ENCODE peak calls at places on chromosomes 11 and 22, in four cellular contexts. One of them, this sample, is unnamed.

GRCh38 chr11:44785856-44786606 is 59.3 kb downstream of the TSPAN18 start:
- DNase-seq in fibroblast of lung: no peak
- DNase-seq in HFF-Myc: no peak
- DNase-seq in foreskin fibroblast: no peak
- DNase-seq in this sample: no peak

GRCh38 chr11:121134758-121135312 is 33.8 kb downstream of the TECTA start:
- DNase-seq in HFF-Myc: no peak
- DNase-seq in foreskin fibroblast: no peak
- DNase-seq in fibroblast of lung: no peak
- DNase-seq in this sample: no peak

GRCh38 chr11:34324466-34324865 is 33.3 kb downstream of the ABTB2 start:
- DNase-seq in fibroblast of lung: no peak
- DNase-seq in foreskin fibroblast: no peak
- DNase-seq in HFF-Myc: no peak
- DNase-seq in this sample: no peak

GRCh38 chr11:123536690-123537437 is 106.8 kb downstream of the GRAMD1B start:
- DNase-seq in HFF-Myc: no peak
- DNase-seq in fibroblast of lung: no peak
- DNase-seq in foreskin fibroblast: no peak
- DNase-seq in this sample: no peak

GRCh38 chr11:131985769-131986393 is 615.5 kb downstream of the NTM start:
- DNase-seq in foreskin fibroblast: no peak
- DNase-seq in HFF-Myc: no peak
- DNase-seq in fibroblast of lung: no peak
- DNase-seq in this sample: no peak

GRCh38 chr11:13440100-13440855 is 22.7 kb downstream of the BTBD10 start:
- DNase-seq in foreskin fibroblast: peak; percentile 87
- DNase-seq in fibroblast of lung: peak; percentile 94
- DNase-seq in HFF-Myc: peak; percentile 76
- DNase-seq in this sample: no peak

GRCh38 chr22:47401976-47402770 is 639.7 kb downstream of the TBC1D22A start:
- DNase-seq in fibroblast of lung: no peak
- DNase-seq in foreskin fibroblast: peak; percentile 9
- DNase-seq in HFF-Myc: no peak
- DNase-seq in this sample: no peak

GRCh38 chr11:79331251-79331901 is 109.5 kb downstream of the TENM4 start:
- DNase-seq in fibroblast of lung: no peak
- DNase-seq in HFF-Myc: no peak
- DNase-seq in foreskin fibroblast: no peak
- DNase-seq in this sample: no peak

GRCh38 chr22:24407884-24408283 is 19.5 kb upstream of the ADORA2A start:
- DNase-seq in HFF-Myc: no peak
- DNase-seq in fibroblast of lung: no peak
- DNase-seq in foreskin fibroblast: no peak
- DNase-seq in this sample: no peak

GRCh38 chr22:22979954-22980353 is 90.4 kb upstream of the GNAZ start:
- DNase-seq in HFF-Myc: no peak
- DNase-seq in foreskin fibroblast: no peak
- DNase-seq in fibroblast of lung: no peak
- DNase-seq in this sample: no peak

GRCh38 chr11:17273668-17274321 is 2.7 kb upstream of the NUCB2 start:
- DNase-seq in foreskin fibroblast: no peak
- DNase-seq in fibroblast of lung: no peak
- DNase-seq in HFF-Myc: no peak
- DNase-seq in this sample: no peak

GRCh38 chr11:17272823-17273222 is 3.7 kb upstream of the NUCB2 start:
- DNase-seq in foreskin fibroblast: no peak
- DNase-seq in fibroblast of lung: no peak
- DNase-seq in HFF-Myc: no peak
- DNase-seq in this sample: no peak

GRCh38 chr11:17277024-17277584 is 565 bp downstream of the NUCB2 start:
- DNase-seq in foreskin fibroblast: no peak
- DNase-seq in HFF-Myc: no peak
- DNase-seq in fibroblast of lung: peak; percentile 65
- DNase-seq in this sample: peak; percentile 49

GRCh38 chr11:17275376-17276235 is 933 bp upstream of the NUCB2 start:
- DNase-seq in fibroblast of lung: no peak
- DNase-seq in HFF-Myc: no peak
- DNase-seq in foreskin fibroblast: no peak
- DNase-seq in this sample: no peak

GRCh38 chr11:17276236-17277023 is at the start of gene NUCB2:
- DNase-seq in fibroblast of lung: peak; percentile 96
- DNase-seq in foreskin fibroblast: peak; percentile 94
- DNase-seq in HFF-Myc: peak; percentile 66
- DNase-seq in this sample: peak; percentile 95
- TF ChIP-seq CTCF in fibroblast of lung: no peak
- TF ChIP-seq CTCF in foreskin fibroblast: no peak
- TF ChIP-seq CTCF in HFF-Myc: no peak
- TF ChIP-seq CTCF in this sample: no peak

GRCh38 chr11:92152245-92152644 is 72.4 kb upstream of the FAT3 start:
- DNase-seq in HFF-Myc: no peak
- DNase-seq in foreskin fibroblast: no peak
- DNase-seq in fibroblast of lung: no peak
- DNase-seq in this sample: no peak
- TF ChIP-seq CTCF in HFF-Myc: no peak
- TF ChIP-seq CTCF in foreskin fibroblast: no peak
- TF ChIP-seq CTCF in fibroblast of lung: no peak
- TF ChIP-seq CTCF in this sample: no peak

GRCh38 chr22:45082795-45083194 is 73.0 kb upstream of the PHF21B start:
- DNase-seq in HFF-Myc: no peak
- DNase-seq in foreskin fibroblast: no peak
- DNase-seq in fibroblast of lung: no peak
- DNase-seq in this sample: no peak
- TF ChIP-seq CTCF in HFF-Myc: peak; percentile 57
- TF ChIP-seq CTCF in foreskin fibroblast: peak; percentile 25
- TF ChIP-seq CTCF in fibroblast of lung: no peak
- TF ChIP-seq CTCF in this sample: peak; percentile 72

DNA sequence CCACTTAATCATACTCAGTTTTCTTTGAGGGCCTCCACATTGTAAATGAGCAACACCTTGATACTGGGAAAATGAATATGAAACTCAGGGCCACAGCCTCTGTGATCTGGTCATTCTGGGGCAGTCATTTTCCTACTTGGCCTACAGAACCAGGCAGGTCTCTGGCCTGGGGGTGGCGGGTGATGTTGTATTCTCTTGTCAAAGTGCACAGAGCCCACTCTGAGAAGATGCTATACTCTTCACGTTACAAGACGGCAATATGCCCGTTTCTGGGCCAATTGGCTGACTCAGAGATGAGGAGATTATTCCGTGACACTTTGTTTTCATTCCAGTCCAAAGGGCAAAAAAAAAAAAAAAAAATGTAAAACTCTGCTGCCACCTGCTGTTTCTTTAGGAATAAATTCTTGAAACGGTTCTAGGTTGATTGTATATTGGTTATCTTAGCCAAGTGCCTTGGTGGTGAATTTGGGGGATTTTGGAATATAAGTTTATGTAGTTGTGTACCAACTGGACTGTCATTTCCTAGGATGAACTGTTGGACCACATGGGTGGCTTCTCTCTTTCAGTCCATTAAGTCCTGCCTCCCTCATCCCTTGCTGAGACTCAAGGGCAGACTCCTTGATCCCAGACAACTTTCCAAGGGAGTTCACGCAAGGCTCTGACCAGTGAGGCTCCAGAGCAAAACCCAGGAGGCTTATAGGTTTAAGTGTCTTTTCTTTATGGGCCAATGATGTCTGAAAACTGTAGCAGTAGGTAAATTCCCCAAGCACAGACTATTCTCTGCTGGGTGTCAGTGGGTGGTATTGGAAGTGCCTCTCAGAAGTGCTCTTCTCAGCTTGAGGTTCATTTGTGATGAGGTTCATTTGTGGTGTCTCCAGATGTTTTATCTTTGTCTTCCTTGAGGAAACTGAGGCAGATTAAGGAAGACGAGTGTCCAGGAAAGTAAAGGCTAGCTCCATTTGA is 18.2 kb downstream of the ADM start:
- DNase-seq in HFF-Myc: no peak
- DNase-seq in fibroblast of lung: peak; percentile 85
- DNase-seq in foreskin fibroblast: peak; percentile 82
- DNase-seq in this sample: no peak
- TF ChIP-seq CTCF in HFF-Myc: no peak
- TF ChIP-seq CTCF in fibroblast of lung: peak; percentile 29
- TF ChIP-seq CTCF in foreskin fibroblast: peak; percentile 30
- TF ChIP-seq CTCF in this sample: peak; percentile 34

DNA sequence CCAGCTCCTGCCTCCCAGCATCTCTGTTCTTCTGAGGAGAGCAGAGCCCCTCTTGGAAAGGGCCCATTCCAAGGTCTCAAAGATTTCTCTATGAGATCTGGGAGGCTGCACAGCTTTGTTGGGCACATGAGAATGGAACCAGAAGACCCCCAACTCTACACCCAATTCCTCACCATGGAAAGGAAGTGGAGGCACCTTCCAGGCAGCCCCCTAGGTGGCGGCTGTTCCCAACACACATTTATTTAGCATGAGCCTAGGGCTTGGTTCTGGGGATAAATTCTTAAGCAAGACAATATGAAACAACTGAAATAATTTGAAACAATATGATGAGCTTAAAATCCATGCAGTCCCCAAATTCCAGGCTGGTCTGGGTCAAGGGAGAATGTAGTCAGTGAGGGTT is 100.4 kb downstream of the TIMP3 start:
- DNase-seq in foreskin fibroblast: no peak
- DNase-seq in HFF-Myc: no peak
- DNase-seq in fibroblast of lung: no peak
- DNase-seq in this sample: no peak
- TF ChIP-seq CTCF in foreskin fibroblast: no peak
- TF ChIP-seq CTCF in HFF-Myc: no peak
- TF ChIP-seq CTCF in fibroblast of lung: no peak
- TF ChIP-seq CTCF in this sample: no peak

GRCh38 chr11:126768702-126769101 is 231.9 kb downstream of the KIRREL3 start:
- DNase-seq in HFF-Myc: no peak
- DNase-seq in foreskin fibroblast: no peak
- DNase-seq in fibroblast of lung: no peak
- DNase-seq in this sample: no peak

GRCh38 chr11:126766425-126766824 is 234.1 kb downstream of the KIRREL3 start:
- DNase-seq in foreskin fibroblast: no peak
- DNase-seq in HFF-Myc: no peak
- DNase-seq in fibroblast of lung: no peak
- DNase-seq in this sample: no peak

GRCh38 chr11:126765196-126765595 is 235.4 kb downstream of the KIRREL3 start:
- DNase-seq in foreskin fibroblast: no peak
- DNase-seq in HFF-Myc: no peak
- DNase-seq in fibroblast of lung: no peak
- DNase-seq in this sample: no peak

GRCh38 chr11:126764221-126764620 is 236.3 kb downstream of the KIRREL3 start:
- DNase-seq in foreskin fibroblast: no peak
- DNase-seq in fibroblast of lung: peak; percentile 5
- DNase-seq in HFF-Myc: no peak
- DNase-seq in this sample: no peak
- TF ChIP-seq CTCF in foreskin fibroblast: peak; percentile 27
- TF ChIP-seq CTCF in fibroblast of lung: no peak
- TF ChIP-seq CTCF in HFF-Myc: no peak
- TF ChIP-seq CTCF in this sample: peak; percentile 3

GRCh38 chr11:112440518-112440917 is 179.9 kb upstream of the PLET1 start:
- DNase-seq in foreskin fibroblast: no peak
- DNase-seq in fibroblast of lung: no peak
- DNase-seq in HFF-Myc: no peak
- DNase-seq in this sample: no peak
- TF ChIP-seq CTCF in foreskin fibroblast: no peak
- TF ChIP-seq CTCF in fibroblast of lung: no peak
- TF ChIP-seq CTCF in HFF-Myc: peak; percentile 26
- TF ChIP-seq CTCF in this sample: peak; percentile 16

GRCh38 chr11:49405743-49406142 is 197.3 kb upstream of the FOLH1 start:
- DNase-seq in fibroblast of lung: no peak
- DNase-seq in foreskin fibroblast: no peak
- DNase-seq in HFF-Myc: no peak
- DNase-seq in this sample: no peak
- TF ChIP-seq CTCF in fibroblast of lung: no peak
- TF ChIP-seq CTCF in foreskin fibroblast: no peak
- TF ChIP-seq CTCF in HFF-Myc: no peak
- TF ChIP-seq CTCF in this sample: no peak